ENCODE peak calls at places on chromosomes 6 and 20, in nine cellular contexts. One of them, this sample, is unnamed.
A peak's percentile ranks its signal among the peaks of the same experiment; 100 is the strongest.

GRCh38 chr6:37862992-37863391 is 43.5 kb downstream of the ZFAND3 start:
- DNase-seq in upper lobe of left lung: no peak
- DNase-seq in A549: peak; percentile 4
- DNase-seq in AG10803: peak; percentile 73
- DNase-seq in adrenal gland: no peak
- DNase-seq in heart right ventricle: no peak
- DNase-seq in AG04450: no peak
- DNase-seq in cardiac fibroblast: peak; percentile 44
- DNase-seq in H1: no peak
- DNase-seq in this sample: peak; percentile 78

GRCh38 chr6:110518281-110518623 is 41.8 kb upstream of the SLC22A16 start:
- DNase-seq in upper lobe of left lung: no peak
- DNase-seq in A549: peak; percentile 28
- DNase-seq in AG10803: peak; percentile 19
- DNase-seq in adrenal gland: no peak
- DNase-seq in heart right ventricle: no peak
- DNase-seq in AG04450: no peak
- DNase-seq in cardiac fibroblast: peak; percentile 49
- DNase-seq in H1: no peak
- DNase-seq in this sample: peak; percentile 31

GRCh38 chr20:50790651-50791277 is 4.1 kb upstream of the BCAS4 start:
- DNase-seq in upper lobe of left lung: peak; percentile 91
- DNase-seq in A549: peak; percentile 96
- DNase-seq in AG10803: peak; percentile 91
- DNase-seq in adrenal gland: peak; percentile 88
- DNase-seq in heart right ventricle: peak; percentile 86
- DNase-seq in AG04450: peak; percentile 76
- DNase-seq in cardiac fibroblast: peak; percentile 94
- DNase-seq in H1: peak; percentile 78
- DNase-seq in this sample: peak; percentile 92

GRCh38 chr6:12371641-12372146 is 81.5 kb downstream of the EDN1 start:
- DNase-seq in upper lobe of left lung: no peak
- DNase-seq in A549: peak; percentile 78
- DNase-seq in AG10803: no peak
- DNase-seq in adrenal gland: no peak
- DNase-seq in heart right ventricle: no peak
- DNase-seq in AG04450: no peak
- DNase-seq in cardiac fibroblast: peak; percentile 40
- DNase-seq in H1: no peak
- DNase-seq in this sample: peak; percentile 80

GRCh38 chr6:11432713-11433450 is 104.7 kb upstream of the TMEM170B start:
- DNase-seq in upper lobe of left lung: no peak
- DNase-seq in A549: no peak
- DNase-seq in AG10803: peak; percentile 90
- DNase-seq in adrenal gland: no peak
- DNase-seq in heart right ventricle: no peak
- DNase-seq in AG04450: no peak
- DNase-seq in cardiac fibroblast: peak; percentile 88
- DNase-seq in H1: no peak
- DNase-seq in this sample: peak; percentile 62

GRCh38 chr6:7880718-7881107 is 29.9 kb downstream of the TXNDC5 start:
- DNase-seq in upper lobe of left lung: no peak
- DNase-seq in A549: no peak
- DNase-seq in AG10803: no peak
- DNase-seq in adrenal gland: no peak
- DNase-seq in heart right ventricle: no peak
- DNase-seq in AG04450: no peak
- DNase-seq in cardiac fibroblast: no peak
- DNase-seq in H1: no peak
- DNase-seq in this sample: no peak

GRCh38 chr20:11063459-11063858 is 389.7 kb upstream of the JAG1 start:
- DNase-seq in upper lobe of left lung: no peak
- DNase-seq in A549: no peak
- DNase-seq in AG10803: no peak
- DNase-seq in adrenal gland: no peak
- DNase-seq in heart right ventricle: no peak
- DNase-seq in AG04450: no peak
- DNase-seq in cardiac fibroblast: no peak
- DNase-seq in H1: no peak
- DNase-seq in this sample: no peak

GRCh38 chr20:24477831-24478547 is 8.6 kb downstream of the SYNDIG1 start:
- DNase-seq in upper lobe of left lung: no peak
- DNase-seq in A549: no peak
- DNase-seq in AG10803: no peak
- DNase-seq in adrenal gland: no peak
- DNase-seq in heart right ventricle: peak; percentile 29
- DNase-seq in AG04450: no peak
- DNase-seq in cardiac fibroblast: no peak
- DNase-seq in H1: no peak
- DNase-seq in this sample: no peak

GRCh38 chr20:49236301-49236700 is 17.1 kb downstream of the DDX27 start:
- DNase-seq in upper lobe of left lung: no peak
- DNase-seq in A549: no peak
- DNase-seq in AG10803: no peak
- DNase-seq in adrenal gland: no peak
- DNase-seq in heart right ventricle: no peak
- DNase-seq in AG04450: no peak
- DNase-seq in cardiac fibroblast: no peak
- DNase-seq in H1: no peak
- DNase-seq in this sample: no peak

GRCh38 chr20:12762725-12763124 is 246.0 kb upstream of the SPTLC3 start:
- DNase-seq in upper lobe of left lung: no peak
- DNase-seq in A549: no peak
- DNase-seq in AG10803: no peak
- DNase-seq in adrenal gland: no peak
- DNase-seq in heart right ventricle: no peak
- DNase-seq in AG04450: no peak
- DNase-seq in cardiac fibroblast: no peak
- DNase-seq in H1: no peak
- DNase-seq in this sample: no peak

GRCh38 chr6:15254074-15254975 is 8.5 kb downstream of the JARID2 start:
- DNase-seq in upper lobe of left lung: no peak
- DNase-seq in A549: peak; percentile 41
- DNase-seq in AG10803: no peak
- DNase-seq in adrenal gland: no peak
- DNase-seq in heart right ventricle: no peak
- DNase-seq in AG04450: no peak
- DNase-seq in cardiac fibroblast: peak; percentile 71
- DNase-seq in H1: no peak
- DNase-seq in this sample: peak; percentile 50

GRCh38 chr20:61109221-61109805 is 142.7 kb upstream of the CDH4 start:
- DNase-seq in upper lobe of left lung: no peak
- DNase-seq in A549: no peak
- DNase-seq in AG10803: no peak
- DNase-seq in adrenal gland: no peak
- DNase-seq in heart right ventricle: no peak
- DNase-seq in AG04450: no peak
- DNase-seq in cardiac fibroblast: no peak
- DNase-seq in H1: no peak
- DNase-seq in this sample: no peak

GRCh38 chr20:31861346-31862156 is 8.8 kb downstream of the DUSP15 start:
- DNase-seq in upper lobe of left lung: peak; percentile 38
- DNase-seq in A549: peak; percentile 75
- DNase-seq in AG10803: peak; percentile 36
- DNase-seq in adrenal gland: peak; percentile 58
- DNase-seq in heart right ventricle: peak; percentile 57
- DNase-seq in AG04450: no peak
- DNase-seq in cardiac fibroblast: no peak
- DNase-seq in H1: peak; percentile 60
- DNase-seq in this sample: peak; percentile 55

GRCh38 chr6:45709834-45710233 is 305.8 kb downstream of the CLIC5 start:
- DNase-seq in upper lobe of left lung: no peak
- DNase-seq in A549: no peak
- DNase-seq in AG10803: no peak
- DNase-seq in adrenal gland: no peak
- DNase-seq in heart right ventricle: no peak
- DNase-seq in AG04450: no peak
- DNase-seq in cardiac fibroblast: no peak
- DNase-seq in H1: no peak
- DNase-seq in this sample: no peak

GRCh38 chr6:38997128-38997761 is 51.3 kb upstream of the GLP1R start:
- DNase-seq in upper lobe of left lung: no peak
- DNase-seq in A549: peak; percentile 16
- DNase-seq in AG10803: peak; percentile 8
- DNase-seq in adrenal gland: no peak
- DNase-seq in heart right ventricle: peak; percentile 11
- DNase-seq in AG04450: no peak
- DNase-seq in cardiac fibroblast: peak; percentile 37
- DNase-seq in H1: peak; percentile 23
- DNase-seq in this sample: peak; percentile 19

GRCh38 chr6:159616456-159616855 is 76.6 kb downstream of the SOD2 start:
- DNase-seq in upper lobe of left lung: no peak
- DNase-seq in A549: no peak
- DNase-seq in AG10803: no peak
- DNase-seq in adrenal gland: no peak
- DNase-seq in heart right ventricle: no peak
- DNase-seq in AG04450: no peak
- DNase-seq in cardiac fibroblast: no peak
- DNase-seq in H1: no peak
- DNase-seq in this sample: no peak

GRCh38 chr6:162046324-162046723 is 681.2 kb downstream of the PRKN start:
- DNase-seq in upper lobe of left lung: no peak
- DNase-seq in A549: no peak
- DNase-seq in AG10803: no peak
- DNase-seq in adrenal gland: no peak
- DNase-seq in heart right ventricle: no peak
- DNase-seq in AG04450: no peak
- DNase-seq in cardiac fibroblast: no peak
- DNase-seq in H1: no peak
- DNase-seq in this sample: no peak

GRCh38 chr20:62409935-62410741 is 3.1 kb upstream of the CABLES2 start:
- DNase-seq in upper lobe of left lung: peak; percentile 67
- DNase-seq in A549: peak; percentile 51
- DNase-seq in AG10803: peak; percentile 8
- DNase-seq in adrenal gland: peak; percentile 89
- DNase-seq in heart right ventricle: peak; percentile 25
- DNase-seq in AG04450: no peak
- DNase-seq in cardiac fibroblast: peak; percentile 31
- DNase-seq in H1: no peak
- DNase-seq in this sample: peak; percentile 21

GRCh38 chr6:29680416-29680815 is 536 bp downstream of the ZFP57 start:
- DNase-seq in upper lobe of left lung: no peak
- DNase-seq in A549: no peak
- DNase-seq in AG10803: no peak
- DNase-seq in adrenal gland: no peak
- DNase-seq in heart right ventricle: no peak
- DNase-seq in AG04450: no peak
- DNase-seq in cardiac fibroblast: no peak
- DNase-seq in H1: no peak
- DNase-seq in this sample: no peak

GRCh38 chr6:155611742-155612141 is 156.1 kb upstream of the NOX3 start:
- DNase-seq in upper lobe of left lung: no peak
- DNase-seq in A549: no peak
- DNase-seq in AG10803: no peak
- DNase-seq in adrenal gland: no peak
- DNase-seq in heart right ventricle: no peak
- DNase-seq in AG04450: no peak
- DNase-seq in cardiac fibroblast: no peak
- DNase-seq in H1: no peak
- DNase-seq in this sample: no peak

DNA sequence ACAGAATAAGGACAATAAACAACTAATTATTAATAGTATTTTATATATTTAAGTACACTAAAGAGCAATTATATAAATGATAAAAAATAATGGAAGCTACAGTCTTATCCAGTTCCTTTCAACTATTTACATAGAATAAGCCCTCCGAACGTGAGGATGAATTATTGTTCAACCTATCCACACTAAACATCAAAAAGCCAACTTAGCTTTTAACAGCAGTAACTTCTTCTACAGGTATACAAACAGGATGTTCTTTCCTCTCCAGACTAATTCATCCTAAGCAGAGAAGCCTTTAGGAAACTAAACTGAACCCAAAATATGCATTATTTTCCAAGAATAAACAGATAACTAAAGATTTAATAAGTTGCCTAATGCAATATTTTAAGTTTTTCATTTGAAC is 2.3 kb downstream of the FKBP5 start:
- DNase-seq in upper lobe of left lung: no peak
- DNase-seq in A549: no peak
- DNase-seq in AG10803: no peak
- DNase-seq in adrenal gland: no peak
- DNase-seq in heart right ventricle: no peak
- DNase-seq in AG04450: no peak
- DNase-seq in cardiac fibroblast: no peak
- DNase-seq in H1: no peak
- DNase-seq in this sample: no peak
- H3K4me3 ChIP-seq in upper lobe of left lung: peak overlapping the region; percentile 82
- H3K4me3 ChIP-seq in A549: no peak overlapping the region
- H3K4me3 ChIP-seq in AG10803: no peak overlapping the region
- H3K4me3 ChIP-seq in adrenal gland: no peak overlapping the region
- H3K4me3 ChIP-seq in heart right ventricle: peak overlapping the region; percentile 72
- H3K4me3 ChIP-seq in AG04450: no peak overlapping the region
- H3K4me3 ChIP-seq in cardiac fibroblast: peak overlapping the region; percentile 72
- H3K4me3 ChIP-seq in H1: no peak overlapping the region
- H3K4me3 ChIP-seq in this sample: peak overlapping the region; percentile 95

GRCh38 chr6:169173532-169174268 is 79.9 kb downstream of the THBS2 start:
- DNase-seq in upper lobe of left lung: no peak
- DNase-seq in A549: no peak
- DNase-seq in AG10803: no peak
- DNase-seq in adrenal gland: no peak
- DNase-seq in heart right ventricle: no peak
- DNase-seq in AG04450: no peak
- DNase-seq in cardiac fibroblast: peak; percentile 30
- DNase-seq in H1: no peak
- DNase-seq in this sample: peak; percentile 30
- TF ChIP-seq CTCF in upper lobe of left lung: no peak
- TF ChIP-seq CTCF in A549: no peak
- TF ChIP-seq CTCF in AG10803: no peak
- TF ChIP-seq CTCF in adrenal gland: no peak
- TF ChIP-seq CTCF in heart right ventricle: no peak
- TF ChIP-seq CTCF in AG04450: no peak
- TF ChIP-seq CTCF in cardiac fibroblast: no peak
- TF ChIP-seq CTCF in H1: no peak
- TF ChIP-seq CTCF in this sample: no peak

GRCh38 chr20:35618032-35618371 is 2.4 kb downstream of the SPAG4 start:
- DNase-seq in upper lobe of left lung: no peak
- DNase-seq in A549: no peak
- DNase-seq in AG10803: no peak
- DNase-seq in adrenal gland: no peak
- DNase-seq in heart right ventricle: no peak
- DNase-seq in AG04450: no peak
- DNase-seq in cardiac fibroblast: no peak
- DNase-seq in H1: no peak
- DNase-seq in this sample: no peak
- H3K4me3 ChIP-seq in upper lobe of left lung: no peak overlapping the region
- H3K4me3 ChIP-seq in A549: peak overlapping the region; percentile 61
- H3K4me3 ChIP-seq in AG10803: peak overlapping the region; percentile 71
- H3K4me3 ChIP-seq in adrenal gland: no peak overlapping the region
- H3K4me3 ChIP-seq in heart right ventricle: peak overlapping the region; percentile 80
- H3K4me3 ChIP-seq in AG04450: peak overlapping the region; percentile 64
- H3K4me3 ChIP-seq in cardiac fibroblast: peak overlapping the region; percentile 82
- H3K4me3 ChIP-seq in H1: no peak overlapping the region
- H3K4me3 ChIP-seq in this sample: peak overlapping the region; percentile 64

DNA sequence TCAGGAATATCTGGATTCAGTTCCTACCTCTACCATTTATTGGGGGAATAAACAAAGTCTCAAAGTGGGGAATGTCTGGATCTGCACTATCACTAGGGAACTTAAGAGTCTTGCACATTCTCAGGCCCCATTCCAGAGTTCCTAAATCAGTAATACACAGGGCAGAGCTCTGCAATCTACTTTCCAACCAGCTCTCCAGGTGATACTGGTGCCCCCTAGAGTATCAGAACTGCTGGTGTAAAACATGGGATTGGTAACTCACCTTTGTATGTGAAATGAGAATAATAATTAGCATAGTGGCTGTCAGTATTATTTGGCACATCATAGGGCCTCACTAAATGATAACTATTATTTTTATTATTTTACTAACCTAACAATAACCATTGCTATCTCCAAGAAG is 278.8 kb upstream of the IMPG1 start:
- DNase-seq in upper lobe of left lung: no peak
- DNase-seq in A549: peak; percentile 12
- DNase-seq in AG10803: no peak
- DNase-seq in adrenal gland: no peak
- DNase-seq in heart right ventricle: no peak
- DNase-seq in AG04450: no peak
- DNase-seq in cardiac fibroblast: no peak
- DNase-seq in H1: no peak
- DNase-seq in this sample: peak; percentile 48
- TF ChIP-seq CTCF in upper lobe of left lung: no peak
- TF ChIP-seq CTCF in A549: no peak
- TF ChIP-seq CTCF in AG10803: no peak
- TF ChIP-seq CTCF in adrenal gland: no peak
- TF ChIP-seq CTCF in heart right ventricle: peak; percentile 21
- TF ChIP-seq CTCF in AG04450: no peak
- TF ChIP-seq CTCF in cardiac fibroblast: no peak
- TF ChIP-seq CTCF in H1: peak; percentile 67
- TF ChIP-seq CTCF in this sample: peak; percentile 51